ENCODE peak calls at places on chromosomes 6 and 20, in ten cellular contexts. K is A549; G is ovary; Y is cardiac muscle cell; C is adrenal gland; W is gastrocnemius medialis; M is CD8-positive, alpha-beta memory T cell; I is heart right ventricle; F is stomach; N is SJSA1. D is an unnamed sample.

GRCh38 chr20:63381781-63382431 is 20.8 kb upstream of the CHRNA4 start:
- DNase-seq in G (peak; percentile 56), M (peak; percentile 21), I (no peak), K (peak; percentile 59), C (no peak), W (no peak), N (peak; percentile 21), Y (no peak), F (no peak), D (no peak)

GRCh38 chr20:14922503-14923267 is 585.3 kb upstream of the FLRT3 start:
- DNase-seq in Y (no peak), G (no peak), W (no peak), F (no peak), N (no peak), K (no peak), I (no peak), M (no peak), C (no peak), D (no peak)

GRCh38 chr6:137266032-137266586 is 46.9 kb upstream of the IFNGR1 start:
- DNase-seq in F (no peak), G (no peak), W (no peak), I (no peak), C (no peak), K (no peak), N (no peak), Y (peak; percentile 36), M (no peak), D (no peak)

GRCh38 chr6:90463359-90463758 is 123.5 kb downstream of the MAP3K7 start:
- DNase-seq in Y (no peak), M (peak; percentile 17), I (no peak), G (no peak), F (no peak), K (no peak), C (no peak), N (no peak), W (no peak), D (no peak)

GRCh38 chr6:42227173-42227850 is 9.7 kb upstream of the MRPS10 start:
- DNase-seq in Y (no peak), W (no peak), I (no peak), G (no peak), K (peak; percentile 16), F (no peak), N (no peak), C (no peak), M (no peak), D (no peak)

GRCh38 chr20:24789877-24790276 is 159.2 kb upstream of the CST7 start:
- DNase-seq in F (no peak), M (no peak), G (no peak), N (no peak), Y (no peak), K (no peak), C (no peak), I (no peak), W (no peak), D (no peak)

GRCh38 chr6:126516411-126516810 is 176.5 kb downstream of the CENPW start:
- DNase-seq in G (no peak), Y (no peak), N (no peak), W (no peak), C (no peak), M (no peak), I (no peak), F (no peak), K (no peak), D (no peak)

GRCh38 chr6:17393335-17394191 is at the start of gene CAP2:
- DNase-seq in K (peak; percentile 58), F (peak; percentile 28), W (peak; percentile 72), Y (peak; percentile 44), G (peak; percentile 54), M (no peak), N (peak; percentile 62), C (peak; percentile 60), I (peak; percentile 66), D (peak; percentile 15)

GRCh38 chr20:56592817-56593216 is 36.3 kb upstream of the TFAP2C start:
- DNase-seq in M (no peak), Y (no peak), I (no peak), K (no peak), W (no peak), F (no peak), N (no peak), G (no peak), C (no peak), D (no peak)

GRCh38 chr6:90271831-90272230 is 24.8 kb downstream of the BACH2 start:
- DNase-seq in G (no peak), I (no peak), N (no peak), F (no peak), M (no peak), W (no peak), K (no peak), Y (no peak), C (no peak), D (no peak)

GRCh38 chr20:63873477-63873971 is 8.5 kb downstream of the TPD52L2 start:
- DNase-seq in F (no peak), G (no peak), C (peak; percentile 64), M (no peak), K (no peak), Y (peak; percentile 85), W (no peak), N (no peak), I (no peak), D (no peak)

DNA sequence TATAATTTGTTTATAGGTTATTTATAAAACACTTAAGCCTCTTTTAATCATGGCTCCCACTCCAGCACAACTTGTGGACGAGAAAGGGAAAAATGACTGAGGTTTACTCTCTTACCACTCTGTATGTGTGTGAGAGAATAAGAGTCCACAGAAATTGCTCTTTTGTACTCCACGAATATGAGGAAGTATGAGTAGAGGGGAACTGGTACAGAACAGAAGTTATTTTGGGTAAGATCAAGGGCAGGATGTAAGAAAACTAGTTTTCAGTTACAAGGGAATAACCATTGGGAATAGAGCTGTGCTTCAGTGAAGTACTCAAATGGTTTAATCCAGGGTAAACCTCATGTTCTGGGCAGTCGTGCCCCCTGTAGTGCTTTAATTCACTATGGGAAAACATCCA is 72.6 kb downstream of the REV3L start:
- DNase-seq in F (no peak), I (no peak), G (no peak), N (no peak), K (no peak), C (no peak), M (no peak), W (no peak), Y (no peak), D (no peak)
- H3K4me1 ChIP-seq in F (peaks cover 16% of the 10 kb centered on the region), I (no peaks in the 10 kb centered on the region), G (peaks cover 1% of the 10 kb centered on the region), N (no peaks in the 10 kb centered on the region), K (no peaks in the 10 kb centered on the region), C (peaks cover 20% of the 10 kb centered on the region), M (no peaks in the 10 kb centered on the region), W (peaks cover 8% of the 10 kb centered on the region), Y (no peaks in the 10 kb centered on the region), D (no peaks in the 10 kb centered on the region)

DNA sequence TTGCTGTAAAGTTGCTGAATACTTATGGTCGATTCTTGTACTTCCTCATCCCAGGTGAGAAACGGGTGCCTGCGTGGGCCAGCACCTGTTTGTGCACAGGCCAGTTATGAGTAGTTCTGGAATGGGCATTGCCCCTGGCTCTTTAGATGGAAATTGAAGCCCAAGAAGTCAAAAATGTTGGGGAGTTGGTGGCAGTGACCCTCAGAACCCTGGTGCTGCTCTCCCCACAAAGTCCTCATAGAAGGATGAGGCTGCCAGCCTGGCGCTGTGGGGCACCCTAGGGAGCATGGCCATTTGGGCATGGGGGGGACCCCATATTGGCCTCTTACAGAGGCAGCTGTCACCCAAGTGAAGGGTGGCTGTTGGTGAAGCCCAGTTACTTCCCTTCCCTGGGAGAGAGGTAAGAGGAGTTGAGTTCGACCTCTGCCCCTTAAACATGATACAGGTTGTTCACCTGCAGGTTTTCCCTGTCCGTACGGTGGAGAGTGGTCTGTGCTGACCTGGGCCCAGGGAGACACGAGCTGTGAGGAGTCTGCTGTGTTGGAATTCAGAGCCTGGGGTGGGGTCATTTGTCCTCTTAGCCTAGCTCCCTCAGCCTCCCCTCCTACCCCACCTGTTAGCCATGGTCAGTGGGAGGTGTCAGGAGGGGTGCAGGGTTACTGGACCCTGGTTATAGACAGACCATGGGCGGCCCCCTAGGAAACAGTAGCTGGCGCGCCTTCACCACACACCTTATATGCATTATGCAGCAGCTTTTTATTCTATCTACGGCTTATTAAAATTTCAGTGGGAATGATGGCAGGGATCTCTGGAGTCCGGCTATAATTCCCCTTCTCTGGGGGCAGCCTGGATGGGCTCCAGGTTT is 4.9 kb downstream of the HMGA1 start:
- DNase-seq in Y (no peak), M (no peak), C (peak; percentile 15), K (no peak), G (no peak), F (no peak), N (no peak), I (no peak), W (no peak), D (no peak)
- H3K4me1 ChIP-seq in Y (peaks cover 19% of the 10 kb centered on the region), M (peaks cover 21% of the 10 kb centered on the region), C (peaks cover 19% of the 10 kb centered on the region), K (peaks cover 81% of the 10 kb centered on the region), G (no peaks in the 10 kb centered on the region), F (peaks cover 32% of the 10 kb centered on the region), N (peaks cover 57% of the 10 kb centered on the region), I (peaks cover 22% of the 10 kb centered on the region), W (peaks cover 21% of the 10 kb centered on the region), D (peaks cover 63% of the 10 kb centered on the region)

GRCh38 chr6:37862992-37863391 is 43.5 kb downstream of the ZFAND3 start:
- DNase-seq in F (no peak), I (no peak), Y (peak; percentile 15), W (no peak), C (no peak), G (no peak), K (no peak), M (no peak), N (peak; percentile 29), D (no peak)

GRCh38 chr6:37858363-37858762 is 38.8 kb downstream of the ZFAND3 start:
- DNase-seq in N (no peak), W (no peak), Y (no peak), I (no peak), G (no peak), F (no peak), K (no peak), M (no peak), C (no peak), D (no peak)

GRCh38 chr6:37862415-37862814 is 42.9 kb downstream of the ZFAND3 start:
- DNase-seq in W (no peak), G (no peak), N (no peak), M (no peak), K (no peak), I (no peak), Y (no peak), C (peak; percentile 58), F (no peak), D (no peak)

GRCh38 chr6:37861452-37861851 is 41.9 kb downstream of the ZFAND3 start:
- DNase-seq in W (no peak), M (no peak), N (no peak), I (no peak), C (no peak), F (no peak), K (no peak), Y (no peak), G (no peak), D (no peak)

GRCh38 chr6:37860226-37860839 is 40.8 kb downstream of the ZFAND3 start:
- DNase-seq in G (no peak), W (no peak), F (no peak), C (peak; percentile 51), M (no peak), Y (peak; percentile 67), K (peak; percentile 12), I (no peak), N (peak; percentile 19), D (no peak)
- H3K4me1 ChIP-seq in G (peaks cover 3% of the 10 kb centered on the region), W (peaks cover 37% of the 10 kb centered on the region), F (peaks cover 83% of the 10 kb centered on the region), C (peaks cover 30% of the 10 kb centered on the region), M (peaks cover 39% of the 10 kb centered on the region), Y (no peaks in the 10 kb centered on the region), K (peaks cover 38% of the 10 kb centered on the region), I (peaks cover 19% of the 10 kb centered on the region), N (peaks cover 8% of the 10 kb centered on the region), D (no peaks in the 10 kb centered on the region)

GRCh38 chr20:48626226-48626937 is 201.4 kb downstream of the PREX1 start:
- DNase-seq in C (no peak), W (no peak), F (no peak), K (no peak), M (no peak), I (no peak), G (peak; percentile 57), Y (peak; percentile 25), N (no peak), D (no peak)
- H3K4me1 ChIP-seq in C (peaks cover 6% of the 10 kb centered on the region), W (no peaks in the 10 kb centered on the region), F (peaks cover under 1% of the 10 kb centered on the region), K (peaks cover 10% of the 10 kb centered on the region), M (peaks cover under 1% of the 10 kb centered on the region), I (peaks cover 6% of the 10 kb centered on the region), G (peaks cover 4% of the 10 kb centered on the region), Y (no peaks in the 10 kb centered on the region), N (peaks cover 9% of the 10 kb centered on the region), D (no peaks in the 10 kb centered on the region)

D was measured in tibial nerve.